ENCODE peak calls at places on chromosomes 16 and 17, in nine cellular contexts. U is nucleus accumbens; Z is Daoy; B is bronchial epithelial cell; N is NCI-H187 treated with DMSO at 0.1 percent for 48 hours; I is T-helper 1 cell; J is GOT3; H is stimulated activated CD4-positive, alpha-beta T cell treated with anti-CD3 and anti-CD28 coated beads, Interleukin-1b, Interleukin-23, amount 100 ng/mL, for 1 hour; Q is left lung. A is an unnamed sample.

GRCh38 chr17:62696726-62697490 is 69.4 kb downstream of the MRC2 start:
- DNase-seq in U (no peak), Z (no peak), B (no peak), N (no peak), I (no peak), J (no peak), H (no peak), Q (no peak), A (no peak)

GRCh38 chr17:69093279-69093789 is 32.6 kb upstream of the ABCA9 start:
- DNase-seq in U (no peak), Z (no peak), B (no peak), N (no peak), I (no peak), J (no peak), H (no peak), Q (no peak), A (peak)

GRCh38 chr17:64357191-64357981 is 33.3 kb downstream of the PECAM1 start:
- DNase-seq in U (no peak), Z (peak), B (peak), N (no peak), I (no peak), J (peak), H (no peak), Q (peak), A (peak)

GRCh38 chr16:87229230-87230192 is 87.7 kb downstream of the C16orf95 start:
- DNase-seq in U (no peak), Z (no peak), B (no peak), N (no peak), I (no peak), J (no peak), H (no peak), Q (no peak), A (no peak)

GRCh38 chr16:59973966-59974365 is 1239.8 kb upstream of the GOT2 start:
- DNase-seq in U (no peak), Z (no peak), B (peak), N (no peak), I (no peak), J (no peak), H (no peak), Q (no peak), A (peak)

GRCh38 chr16:53865492-53865863 is 161.5 kb downstream of the FTO start:
- DNase-seq in U (no peak), Z (peak), B (peak), N (no peak), I (peak), J (no peak), H (no peak), Q (no peak), A (peak)

GRCh38 chr17:50396261-50397110 is 837 bp downstream of the LRRC59 start:
- DNase-seq in U (peak), Z (peak), B (peak), N (no peak), I (peak), J (peak), H (no peak), Q (peak), A (peak)

GRCh38 chr17:65865715-65866425 is 304.4 kb upstream of the AXIN2 start:
- DNase-seq in U (no peak), Z (no peak), B (no peak), N (no peak), I (no peak), J (no peak), H (no peak), Q (no peak), A (no peak)

GRCh38 chr17:80847506-80848230 is 144.0 kb upstream of the CHMP6 start:
- DNase-seq in U (no peak), Z (no peak), B (no peak), N (no peak), I (peak), J (no peak), H (no peak), Q (no peak), A (no peak)

GRCh38 chr17:68526548-68526947 is 14.3 kb downstream of the PRKAR1A start:
- DNase-seq in U (no peak), Z (no peak), B (no peak), N (no peak), I (no peak), J (no peak), H (no peak), Q (no peak), A (no peak)

GRCh38 chr17:6654816-6655731 is 3.5 kb downstream of the C17orf100 start:
- DNase-seq in U (peak), Z (no peak), B (peak), N (no peak), I (no peak), J (no peak), H (no peak), Q (peak), A (no peak)

GRCh38 chr16:3655791-3656490 is 1.4 kb downstream of the DNASE1 start:
- DNase-seq in U (no peak), Z (no peak), B (no peak), N (no peak), I (no peak), J (no peak), H (no peak), Q (peak), A (no peak)

GRCh38 chr16:336269-336668 is 16.3 kb downstream of the AXIN1 start:
- DNase-seq in U (no peak), Z (no peak), B (no peak), N (no peak), I (no peak), J (no peak), H (no peak), Q (no peak), A (no peak)

GRCh38 chr17:68198931-68199836 is 48.7 kb upstream of the AMZ2 start:
- DNase-seq in U (no peak), Z (peak), B (no peak), N (no peak), I (peak), J (no peak), H (no peak), Q (no peak), A (no peak)

GRCh38 chr16:88726981-88727380 is 20.7 kb downstream of the CTU2 start:
- DNase-seq in U (no peak), Z (no peak), B (no peak), N (no peak), I (no peak), J (no peak), H (no peak), Q (no peak), A (no peak)

GRCh38 chr16:5028950-5029475 is 4.7 kb downstream of the NAGPA start:
- DNase-seq in U (no peak), Z (no peak), B (no peak), N (no peak), I (no peak), J (no peak), H (no peak), Q (no peak), A (no peak)

GRCh38 chr16:67191995-67192681 is at the start of gene E2F4:
- DNase-seq in U (peak), Z (peak), B (peak), N (peak), I (peak), J (peak), H (peak), Q (peak), A (peak)

GRCh38 chr16:49462989-49463371 is 89.4 kb downstream of the C16orf78 start:
- DNase-seq in U (no peak), Z (no peak), B (no peak), N (no peak), I (no peak), J (no peak), H (no peak), Q (peak), A (no peak)

GRCh38 chr16:31134091-31134571 is 1.4 kb downstream of the PRSS8 start:
- DNase-seq in U (no peak), Z (peak), B (peak), N (no peak), I (no peak), J (no peak), H (no peak), Q (no peak), A (peak)